ENCODE peak calls at places on chromosomes 13 and 19, in four cellular contexts. Z is psoas muscle, M is thoracic aorta, Q is H1. K is an unnamed sample. For H3K4me1, the result is how much of the 10 kb centered on the place peaks cover.

GRCh38 chr13:112213467-112214245 is 146.7 kb downstream of the SOX1 start:
- DNase-seq in Z (no peak), M (no peak), Q (no peak), K (no peak)

GRCh38 chr19:19618384-19619051 is at the start of gene PBX4:
- DNase-seq in Z (peak), M (peak), Q (peak), K (peak)

GRCh38 chr19:4929186-4929585 is 19.9 kb downstream of the UHRF1 start:
- DNase-seq in Z (peak), M (no peak), Q (no peak), K (no peak)

GRCh38 chr19:49132974-49133609 is 13.7 kb downstream of the PPFIA3 start:
- DNase-seq in Z (peak), M (no peak), Q (peak), K (no peak)

GRCh38 chr13:109427148-109427547 is 359.2 kb downstream of the IRS2 start:
- DNase-seq in Z (no peak), M (no peak), Q (no peak), K (no peak)

GRCh38 chr19:28691683-28692082 is 521.3 kb downstream of the UQCRFS1 start:
- DNase-seq in Z (no peak), M (no peak), Q (no peak), K (no peak)

GRCh38 chr19:38360839-38361631 is 13.3 kb upstream of the PSMD8 start:
- DNase-seq in Z (no peak), M (no peak), Q (no peak), K (no peak)

GRCh38 chr19:52307275-52307674 is 10.3 kb downstream of the ZNF480 start:
- DNase-seq in Z (no peak), M (no peak), Q (peak), K (no peak)

GRCh38 chr19:5968431-5969373 is 9.2 kb downstream of the RANBP3 start:
- DNase-seq in Z (no peak), M (no peak), Q (no peak), K (peak)

GRCh38 chr19:10725415-10725814 is 7.5 kb downstream of the DNM2 start:
- DNase-seq in Z (no peak), M (no peak), Q (no peak), K (no peak)

GRCh38 chr19:38975861-38976271 is 324 bp upstream of the FBXO17 start:
- DNase-seq in Z (no peak), M (no peak), Q (peak), K (no peak)

GRCh38 chr19:5403968-5404640 is 51.1 kb upstream of the ZNRF4 start:
- DNase-seq in Z (peak), M (peak), Q (peak), K (no peak)

GRCh38 chr19:48629297-48629598 is 7.9 kb downstream of the DBP start:
- DNase-seq in Z (no peak), M (no peak), Q (no peak), K (peak)

GRCh38 chr13:41315466-41316047 is 4.5 kb downstream of the NAA16 start:
- DNase-seq in Z (no peak), M (no peak), Q (no peak), K (no peak)

GRCh38 chr19:940591-941291 is 14.9 kb downstream of the ARID3A start:
- DNase-seq in Z (peak), M (peak), Q (no peak), K (peak)

GRCh38 chr19:41415154-41415571 is 12.0 kb downstream of the B3GNT8 start:
- DNase-seq in Z (peak), M (no peak), Q (no peak), K (no peak)

GRCh38 chr19:35249848-35250711 is 1.3 kb downstream of the LSR start:
- DNase-seq in Z (no peak), M (no peak), Q (peak), K (peak)

GRCh38 chr13:27211771-27212364 is 39.5 kb upstream of the RPL21 start:
- DNase-seq in Z (no peak), M (no peak), Q (no peak), K (no peak)

GRCh38 chr13:98419786-98420559 is 156.9 kb downstream of the STK24 start:
- DNase-seq in Z (no peak), M (no peak), Q (no peak), K (no peak)

GRCh38 chr19:55384576-55385235 is 614 bp upstream of the TMEM238 start:
- DNase-seq in Z (peak), M (no peak), Q (peak), K (no peak)

GRCh38 chr19:54136864-54137113 is 773 bp upstream of the CNOT3 start:
- DNase-seq in Z (no peak), M (no peak), Q (no peak), K (no peak)

GRCh38 chr13:45817833-45818232 is 33.7 kb downstream of the SIAH3 start:
- DNase-seq in Z (no peak), M (no peak), Q (no peak), K (no peak)

GRCh38 chr19:17468302-17469091 is 1.8 kb upstream of the SLC27A1 start:
- DNase-seq in Z (peak), M (no peak), Q (no peak), K (peak)

GRCh38 chr19:23851966-23852365 is 62.7 kb upstream of the ZNF726 start:
- DNase-seq in Z (no peak), M (no peak), Q (no peak), K (no peak)

GRCh38 chr19:23855676-23856075 is 59.0 kb upstream of the ZNF726 start:
- DNase-seq in Z (no peak), M (no peak), Q (peak), K (no peak)
- TF ChIP-seq CTCF in Z (no peak), M (no peak), Q (peak), K (no peak)

GRCh38 chr13:23612182-23612581 is 42.0 kb downstream of the TNFRSF19 start:
- DNase-seq in Z (no peak), M (no peak), Q (no peak), K (no peak)
- H3K4me1 ChIP-seq in Z (under half), M (under half), Q (under half), K (under half)

GRCh38 chr13:48178126-48178525 is 54.9 kb upstream of the ITM2B start:
- DNase-seq in Z (no peak), M (no peak), Q (no peak), K (no peak)
- H3K27ac ChIP-seq in Z (no peak), M (no peak), Q (no peak), K (no peak)

GRCh38 chr13:51249254-51249653 is 27.1 kb downstream of the FAM124A start:
- DNase-seq in Z (no peak), M (no peak), Q (no peak), K (no peak)
- TF ChIP-seq CTCF in Z (no peak), M (no peak), Q (no peak), K (no peak)

GRCh38 chr13:110620596-110620995 is 5.3 kb downstream of the NAXD start:
- DNase-seq in Z (no peak), M (no peak), Q (no peak), K (no peak)
- H3K4me1 ChIP-seq in Z (under half), M (under half), Q (under half), K (under half)

GRCh38 chr19:2050349-2050990 is 574 bp downstream of the MKNK2 start:
- DNase-seq in Z (peak), M (no peak), Q (no peak), K (no peak)

GRCh38 chr19:2053601-2054389 is 2.8 kb upstream of the MKNK2 start:
- DNase-seq in Z (peak), M (no peak), Q (no peak), K (peak)

GRCh38 chr19:2050991-2051770 is at the start of gene MKNK2:
- DNase-seq in Z (peak), M (peak), Q (peak), K (peak)

GRCh38 chr19:2049741-2050348 is 1.2 kb downstream of the MKNK2 start:
- DNase-seq in Z (peak), M (no peak), Q (no peak), K (peak)

GRCh38 chr19:2051771-2052704 is 994 bp upstream of the MKNK2 start:
- DNase-seq in Z (peak), M (no peak), Q (no peak), K (peak)
- H3K27ac ChIP-seq in Z (peak), M (peak), Q (peak), K (peak)

DNA sequence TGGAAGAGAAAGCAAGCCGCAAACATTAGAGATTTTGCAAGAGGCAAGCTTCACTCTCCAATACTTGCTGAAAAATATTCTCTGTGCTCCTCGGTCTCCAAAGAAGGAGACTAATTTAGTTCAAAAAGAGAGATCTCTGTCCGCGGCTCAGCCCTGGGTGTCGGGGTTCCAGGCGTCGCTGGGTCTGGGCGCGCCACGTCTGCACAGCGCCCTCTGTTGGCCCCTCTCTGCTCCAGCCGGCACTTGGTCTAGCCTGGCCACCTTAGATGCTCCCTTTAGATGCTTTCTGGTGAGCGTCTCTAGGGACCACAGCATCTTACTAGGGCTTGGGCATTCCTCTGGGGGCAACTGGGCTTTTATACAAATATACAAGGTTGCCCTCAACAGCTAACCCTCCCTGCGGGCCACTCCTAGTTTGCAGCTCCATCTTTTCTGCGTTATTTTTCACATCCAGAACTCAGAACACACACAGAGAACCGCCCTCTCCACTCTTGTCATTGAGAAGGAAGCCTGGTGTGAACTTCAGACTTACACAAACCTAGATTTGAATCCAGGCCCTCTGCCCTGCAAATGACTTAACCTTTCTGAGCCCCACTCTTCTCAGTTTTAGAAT is 78.3 kb downstream of the CYSLTR2 start:
- DNase-seq in Z (peak), M (no peak), Q (peak), K (no peak)
- TF ChIP-seq CTCF in Z (peak), M (no peak), Q (peak), K (peak)

DNA sequence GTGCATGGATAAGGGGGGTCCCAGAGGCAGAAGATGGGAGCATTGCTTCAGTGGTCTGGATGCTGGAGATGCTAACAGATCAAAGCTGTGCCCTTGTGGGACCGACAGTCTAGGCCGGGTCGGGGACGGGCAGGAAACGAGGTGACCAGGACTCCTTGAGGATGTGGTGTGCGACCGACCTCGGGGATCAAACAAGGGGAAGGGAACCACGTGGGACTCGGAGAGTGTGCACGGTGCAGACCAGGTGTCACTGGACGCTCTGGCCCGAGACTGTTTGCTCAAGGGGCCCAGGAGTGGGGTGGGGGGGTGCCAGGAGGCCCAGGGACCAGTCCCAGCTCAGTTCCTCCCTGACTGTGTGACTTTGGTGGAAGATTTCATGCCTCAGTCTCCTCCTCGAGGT is 6.0 kb downstream of the NFIC start:
- DNase-seq in Z (no peak), M (no peak), Q (no peak), K (no peak)
- H3K4me1 ChIP-seq in Z (under half), M (half or more), Q (under half), K (half or more)

K was measured in sigmoid colon.